ENCODE peak calls at places on chromosomes 6 and 20, in seven cellular contexts. R, S, G, V, T, N and K are unnamed samples.

GRCh38 chr20:24118781-24119175 is 130.2 kb upstream of the GGTLC1 start:
- DNase-seq in R (no peak), S (no peak), G (no peak), V (no peak), T (no peak), N (no peak), K (no peak)

GRCh38 chr6:160260283-160261119 is 1.9 kb upstream of the SLC22A2 start:
- DNase-seq in R (peak; percentile 41), S (no peak), G (no peak), V (no peak), T (no peak), N (no peak), K (no peak)

GRCh38 chr20:61636531-61637116 is 384.6 kb downstream of the CDH4 start:
- DNase-seq in R (no peak), S (no peak), G (no peak), V (no peak), T (no peak), N (no peak), K (no peak)

GRCh38 chr6:150897400-150897943 is 32.0 kb downstream of the MTHFD1L start:
- DNase-seq in R (no peak), S (no peak), G (no peak), V (no peak), T (no peak), N (peak; percentile 40), K (no peak)

GRCh38 chr6:14025160-14025559 is 92.4 kb upstream of the CD83 start:
- DNase-seq in R (no peak), S (no peak), G (no peak), V (no peak), T (no peak), N (no peak), K (no peak)

GRCh38 chr20:5715068-5715841 is 34.9 kb upstream of the SHLD1 start:
- DNase-seq in R (no peak), S (no peak), G (no peak), V (no peak), T (no peak), N (no peak), K (no peak)

GRCh38 chr20:12171927-12172581 is 254.4 kb downstream of the BTBD3 start:
- DNase-seq in R (no peak), S (no peak), G (peak; percentile 23), V (no peak), T (no peak), N (peak; percentile 93), K (no peak)

GRCh38 chr6:88287696-88288095 is 121.5 kb upstream of the CNR1 start:
- DNase-seq in R (no peak), S (no peak), G (no peak), V (no peak), T (no peak), N (no peak), K (no peak)

GRCh38 chr6:122365775-122366403 is 33.6 kb upstream of the HSF2 start:
- DNase-seq in R (no peak), S (no peak), G (no peak), V (no peak), T (peak; percentile 10), N (no peak), K (no peak)

GRCh38 chr20:49516916-49517315 is 34.4 kb upstream of the KCNB1 start:
- DNase-seq in R (no peak), S (no peak), G (no peak), V (no peak), T (no peak), N (no peak), K (no peak)

GRCh38 chr6:79570129-79570801 is 33.0 kb upstream of the LCA5 start:
- DNase-seq in R (no peak), S (no peak), G (no peak), V (no peak), T (peak; percentile 57), N (peak; percentile 89), K (no peak)

GRCh38 chr6:124679392-124679791 is 282.8 kb upstream of the RNF217 start:
- DNase-seq in R (no peak), S (no peak), G (no peak), V (no peak), T (no peak), N (peak; percentile 62), K (no peak)

GRCh38 chr6:43060034-43060754 is 763 bp downstream of the KLC4 start:
- DNase-seq in R (peak; percentile 65), S (no peak), G (peak; percentile 17), V (no peak), T (peak; percentile 87), N (peak; percentile 16), K (no peak)

GRCh38 chr6:129683606-129684322 is 26.2 kb downstream of the ARHGAP18 start:
- DNase-seq in R (peak; percentile 89), S (peak; percentile 51), G (peak; percentile 77), V (peak; percentile 44), T (peak; percentile 96), N (peak; percentile 100), K (peak; percentile 86)
- H3K4me3 ChIP-seq in R (no peak overlapping the region), S (no peak overlapping the region), G (peak overlapping the region; percentile 11), V (no peak overlapping the region), T (no peak overlapping the region), N (no peak overlapping the region), K (peak overlapping the region; percentile 28)

DNA sequence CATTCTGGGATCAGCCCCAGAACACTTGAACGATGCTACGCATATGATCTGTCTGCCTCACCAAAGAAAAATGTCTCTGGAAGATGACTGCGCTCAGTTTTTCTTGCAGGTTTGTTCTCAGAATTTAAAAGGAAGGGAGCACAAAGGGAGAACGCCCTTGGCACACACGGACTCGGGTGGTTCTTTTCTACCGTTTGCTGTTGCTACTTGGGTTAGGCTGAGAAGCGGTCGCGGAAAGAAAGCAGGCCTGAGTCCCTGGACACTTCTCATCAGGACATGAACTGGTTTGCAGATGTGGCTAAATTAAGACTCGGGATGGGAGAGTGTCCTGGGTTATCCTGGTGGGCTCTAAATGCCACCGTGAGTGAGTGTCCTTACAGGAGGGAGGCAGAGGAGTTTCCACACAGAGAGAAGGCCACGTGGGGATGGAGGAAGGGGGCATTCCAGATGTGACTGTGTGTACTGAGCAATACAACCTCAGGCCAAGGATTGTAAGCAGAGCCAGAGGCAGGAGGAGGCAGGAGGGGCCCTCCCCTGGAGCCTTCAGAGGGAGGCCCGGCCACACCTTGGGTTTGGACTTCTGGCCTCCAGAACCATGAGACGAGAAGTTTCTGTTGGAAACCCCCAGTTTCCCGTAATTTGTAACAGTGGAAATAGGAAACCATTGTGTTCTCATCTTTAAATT is 9.5 kb upstream of the KIF25 start:
- DNase-seq in R (no peak), S (no peak), G (no peak), V (no peak), T (no peak), N (peak; percentile 19), K (no peak)
- H3K9me3 ChIP-seq in R (no peaks in the 10 kb centered on the region), S (no peaks in the 10 kb centered on the region), G (no peaks in the 10 kb centered on the region), V (peaks cover 10% of the 10 kb centered on the region), T (no peaks in the 10 kb centered on the region), N (no peaks in the 10 kb centered on the region), K (no peaks in the 10 kb centered on the region)

GRCh38 chr6:36127462-36128016 is 2.8 kb upstream of the MAPK13 start:
- DNase-seq in R (no peak), S (no peak), G (no peak), V (no peak), T (peak; percentile 77), N (peak; percentile 79), K (no peak)

GRCh38 chr6:36126121-36126520 is 4.2 kb upstream of the MAPK13 start:
- DNase-seq in R (no peak), S (no peak), G (no peak), V (no peak), T (no peak), N (no peak), K (no peak)

GRCh38 chr6:36128073-36128472 is 2.2 kb upstream of the MAPK13 start:
- DNase-seq in R (no peak), S (no peak), G (no peak), V (no peak), T (no peak), N (no peak), K (no peak)

GRCh38 chr6:36125575-36125974 is 4.7 kb upstream of the MAPK13 start:
- DNase-seq in R (no peak), S (no peak), G (no peak), V (no peak), T (no peak), N (no peak), K (no peak)

GRCh38 chr6:36126553-36127458 is 3.5 kb upstream of the MAPK13 start:
- DNase-seq in R (no peak), S (no peak), G (no peak), V (no peak), T (peak; percentile 31), N (peak; percentile 43), K (no peak)
- H3K4me1 ChIP-seq in R (no peaks in the 10 kb centered on the region), S (peaks cover 59% of the 10 kb centered on the region), G (no peaks in the 10 kb centered on the region), V (peaks cover 19% of the 10 kb centered on the region), T (peaks cover 69% of the 10 kb centered on the region), N (peaks cover 26% of the 10 kb centered on the region), K (peaks cover 50% of the 10 kb centered on the region)

GRCh38 chr6:85452441-85452881 is 2.6 kb downstream of the NT5E start:
- DNase-seq in R (no peak), S (no peak), G (no peak), V (no peak), T (no peak), N (peak; percentile 73), K (no peak)
- H3K4me3 ChIP-seq in R (peak overlapping the region; percentile 7), S (no peak overlapping the region), G (no peak overlapping the region), V (no peak overlapping the region), T (peak overlapping the region; percentile 88), N (peak overlapping the region; percentile 91), K (peak overlapping the region; percentile 20)